ENCODE peak calls at places on chromosome 18, in ten cellular contexts. S is activated CD4-positive, alpha-beta T cell treated with anti-CD3 and anti-CD28 coated beads, Interleukin-2, amount 50 U/mL, for 24 hours; A is HTR-8/SVneo; I is stimulated activated CD8-positive, alpha-beta memory T cell treated with anti-CD3 and anti-CD28 coated beads, Interleukin-15, amount 100 ng/mL, for 1 hour; L is GM23248; V is HFFc6; G is AG04450; R is activated T-cell treated with anti-CD3 and anti-CD28 coated beads for 48 hours; H is fibroblast of the aortic adventitia; W is NCI-H774. Q is an unnamed sample.

GRCh38 chr18:28999711-29000110 is 822.8 kb upstream of the CDH2 start:
- DNase-seq in S (no peak), A (no peak), I (no peak), L (peak), V (peak), G (no peak), R (no peak), H (no peak), W (no peak), Q (no peak)

GRCh38 chr18:13246121-13246520 is 27.6 kb downstream of the LDLRAD4 start:
- DNase-seq in S (no peak), A (no peak), I (no peak), L (no peak), V (no peak), G (no peak), R (no peak), H (no peak), W (no peak), Q (no peak)

GRCh38 chr18:69936191-69936558 is 11.5 kb downstream of the CD226 start:
- DNase-seq in S (no peak), A (no peak), I (no peak), L (no peak), V (no peak), G (no peak), R (no peak), H (peak), W (no peak), Q (no peak)

GRCh38 chr18:77218642-77219041 is 31.0 kb upstream of the GALR1 start:
- DNase-seq in S (no peak), A (no peak), I (no peak), L (no peak), V (no peak), G (no peak), R (no peak), H (no peak), W (no peak), Q (no peak)

GRCh38 chr18:53944721-53945120 is 279.7 kb downstream of the MBD2 start:
- DNase-seq in S (no peak), A (no peak), I (no peak), L (no peak), V (no peak), G (no peak), R (no peak), H (no peak), W (no peak), Q (no peak)

GRCh38 chr18:58601468-58602266 is 27.2 kb downstream of the ALPK2 start:
- DNase-seq in S (no peak), A (no peak), I (no peak), L (no peak), V (no peak), G (no peak), R (no peak), H (no peak), W (no peak), Q (no peak)

GRCh38 chr18:50769463-50769862 is 50.4 kb downstream of the MRO start:
- DNase-seq in S (no peak), A (no peak), I (no peak), L (no peak), V (no peak), G (no peak), R (no peak), H (no peak), W (no peak), Q (no peak)

GRCh38 chr18:8747440-8747937 is 42.1 kb downstream of the MTCL1 start:
- DNase-seq in S (no peak), A (no peak), I (no peak), L (peak), V (peak), G (peak), R (no peak), H (peak), W (no peak), Q (no peak)

GRCh38 chr18:59851784-59852399 is 47.9 kb upstream of the PMAIP1 start:
- DNase-seq in S (no peak), A (no peak), I (no peak), L (no peak), V (no peak), G (no peak), R (no peak), H (no peak), W (no peak), Q (no peak)

GRCh38 chr18:27845897-27846296 is 331.0 kb downstream of the CDH2 start:
- DNase-seq in S (no peak), A (no peak), I (no peak), L (no peak), V (no peak), G (no peak), R (no peak), H (no peak), W (no peak), Q (no peak)

GRCh38 chr18:50162486-50163304 is 32.3 kb downstream of the MYO5B start:
- DNase-seq in S (no peak), A (no peak), I (no peak), L (no peak), V (no peak), G (no peak), R (no peak), H (no peak), W (no peak), Q (no peak)

GRCh38 chr18:11387880-11388279 is 221.5 kb upstream of the SLC35G4 start:
- DNase-seq in S (no peak), A (peak), I (no peak), L (peak), V (peak), G (no peak), R (peak), H (peak), W (no peak), Q (no peak)

GRCh38 chr18:62069556-62069955 is 117.3 kb downstream of the PIGN start:
- DNase-seq in S (no peak), A (no peak), I (no peak), L (no peak), V (no peak), G (no peak), R (no peak), H (no peak), W (no peak), Q (no peak)